ENCODE peak calls at places on chromosomes 11 and 22, in nine cellular contexts. D is heart left ventricle, T is choroid plexus epithelial cell, E is OCI-LY7, R is brain microvascular endothelial cell, I is suprapubic skin, V is DND-41, M is IMR-90, K is colonic mucosa. S is an unnamed sample.

GRCh38 chr11:128405693-128406364 is 181.5 kb downstream of the ETS1 start:
- DNase-seq in D (no peak), T (peak), E (no peak), R (no peak), I (no peak), V (no peak), M (no peak), K (no peak), S (no peak)

GRCh38 chr11:128432926-128433325 is 154.4 kb downstream of the ETS1 start:
- DNase-seq in D (no peak), T (no peak), E (no peak), R (no peak), I (no peak), V (no peak), M (no peak), K (no peak), S (no peak)

GRCh38 chr22:46078241-46079092 is 71.9 kb upstream of the PPARA start:
- DNase-seq in D (peak), T (no peak), E (no peak), R (no peak), I (peak), V (no peak), M (no peak), K (no peak), S (peak)

GRCh38 chr11:8531982-8532381 is 62.0 kb downstream of the STK33 start:
- DNase-seq in D (no peak), T (no peak), E (no peak), R (no peak), I (no peak), V (no peak), M (no peak), K (no peak), S (no peak)

GRCh38 chr11:10490032-10490397 is 35.0 kb downstream of the AMPD3 start:
- DNase-seq in D (no peak), T (no peak), E (no peak), R (no peak), I (peak), V (no peak), M (no peak), K (no peak), S (no peak)

GRCh38 chr11:112334381-112334780 is 73.7 kb upstream of the PLET1 start:
- DNase-seq in D (no peak), T (no peak), E (no peak), R (no peak), I (no peak), V (no peak), M (no peak), K (no peak), S (no peak)

GRCh38 chr11:90241414-90241813 is 18.6 kb upstream of the CHORDC1 start:
- DNase-seq in D (no peak), T (no peak), E (no peak), R (no peak), I (no peak), V (no peak), M (no peak), K (no peak), S (no peak)

GRCh38 chr22:23218867-23219251 is 38.5 kb downstream of the BCR start:
- DNase-seq in D (no peak), T (peak), E (peak), R (no peak), I (no peak), V (peak), M (peak), K (peak), S (peak)

GRCh38 chr11:68870470-68870869 is 28.8 kb upstream of the CPT1A start:
- DNase-seq in D (no peak), T (no peak), E (no peak), R (no peak), I (no peak), V (no peak), M (no peak), K (no peak), S (peak)

GRCh38 chr11:122023614-122024250 is 92.3 kb downstream of the BLID start:
- DNase-seq in D (no peak), T (no peak), E (no peak), R (no peak), I (no peak), V (no peak), M (no peak), K (no peak), S (no peak)

GRCh38 chr11:111730871-111731591 is 35.2 kb downstream of the PPP2R1B start:
- DNase-seq in D (no peak), T (peak), E (no peak), R (peak), I (peak), V (no peak), M (no peak), K (peak), S (no peak)

GRCh38 chr11:28043930-28044709 is 63.8 kb downstream of the KIF18A start:
- DNase-seq in D (no peak), T (no peak), E (no peak), R (no peak), I (no peak), V (no peak), M (peak), K (no peak), S (no peak)

GRCh38 chr11:73734996-73735395 is 25.9 kb downstream of the RAB6A start:
- DNase-seq in D (no peak), T (peak), E (no peak), R (no peak), I (no peak), V (no peak), M (peak), K (no peak), S (no peak)

GRCh38 chr22:22767876-22768602 is 119.6 kb upstream of the IGLL5 start:
- DNase-seq in D (no peak), T (no peak), E (no peak), R (no peak), I (no peak), V (no peak), M (no peak), K (peak), S (no peak)

GRCh38 chr22:27986459-27986858 is 67.4 kb upstream of the PITPNB start:
- DNase-seq in D (no peak), T (peak), E (no peak), R (no peak), I (no peak), V (no peak), M (no peak), K (no peak), S (no peak)

GRCh38 chr22:50270302-50271010 is at the start of gene MAPK11:
- DNase-seq in D (peak), T (peak), E (peak), R (peak), I (peak), V (peak), M (peak), K (peak), S (peak)

GRCh38 chr11:3093281-3094191 is 36.3 kb upstream of the CARS1 start:
- DNase-seq in D (no peak), T (no peak), E (no peak), R (no peak), I (peak), V (no peak), M (no peak), K (no peak), S (no peak)

GRCh38 chr22:42820075-42820763 is 36.9 kb downstream of the ARFGAP3 start:
- DNase-seq in D (no peak), T (peak), E (peak), R (peak), I (peak), V (no peak), M (peak), K (no peak), S (no peak)
- TF ChIP-seq CTCF in D (peak), T (peak), E (peak), R (peak), I (no peak), V (peak), M (peak), K (peak), S (peak)

DNA sequence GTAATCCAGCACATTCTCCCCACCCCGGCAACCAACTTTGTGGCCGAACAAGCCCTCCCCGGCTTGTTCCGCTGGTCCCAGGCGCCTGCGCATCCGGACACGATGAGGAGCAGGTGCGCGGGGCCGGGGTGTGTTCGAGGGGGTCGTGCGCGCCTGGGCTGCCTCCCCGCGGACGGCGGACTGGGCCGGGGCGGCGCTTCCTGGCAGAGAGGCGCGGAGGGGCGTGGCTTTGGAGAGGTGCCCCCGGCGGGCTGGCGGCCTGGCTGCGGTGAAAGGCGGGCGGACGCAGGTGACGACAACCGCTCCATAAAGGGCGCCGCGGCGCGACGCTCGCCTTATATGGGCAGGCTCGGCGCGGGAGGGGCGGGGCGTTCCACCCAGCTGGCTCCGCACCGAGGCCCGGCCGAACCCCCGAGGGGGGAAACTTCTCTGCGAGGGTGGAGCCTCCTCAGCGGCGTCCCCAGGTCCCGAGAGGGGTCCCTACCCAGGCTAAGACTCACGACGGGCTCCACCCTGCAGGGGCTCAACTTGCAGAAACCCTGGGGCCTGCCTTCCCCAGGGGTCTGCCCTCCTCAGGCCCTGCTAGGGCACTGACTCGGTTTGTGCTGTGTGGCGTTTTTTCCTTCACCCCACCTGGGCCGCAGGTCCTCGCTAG is 26.4 kb downstream of the TXN2 start:
- DNase-seq in D (peak), T (peak), E (peak), R (peak), I (peak), V (peak), M (peak), K (peak), S (peak)
- TF ChIP-seq CTCF in D (peak), T (no peak), E (peak), R (peak), I (no peak), V (peak), M (no peak), K (no peak), S (no peak)

GRCh38 chr11:281486-282161 is 3.4 kb downstream of the NLRP6 start:
- DNase-seq in D (peak), T (no peak), E (no peak), R (no peak), I (peak), V (no peak), M (no peak), K (no peak), S (no peak)

GRCh38 chr11:280762-281485 is 2.7 kb downstream of the NLRP6 start:
- DNase-seq in D (peak), T (no peak), E (no peak), R (no peak), I (peak), V (no peak), M (no peak), K (no peak), S (no peak)

GRCh38 chr11:282630-283360 is 4.6 kb downstream of the NLRP6 start:
- DNase-seq in D (peak), T (no peak), E (no peak), R (no peak), I (peak), V (no peak), M (no peak), K (no peak), S (no peak)

GRCh38 chr11:283405-284080 is 5.3 kb downstream of the NLRP6 start:
- DNase-seq in D (no peak), T (no peak), E (no peak), R (no peak), I (peak), V (no peak), M (no peak), K (no peak), S (no peak)

GRCh38 chr11:282171-282570 is 4.0 kb downstream of the NLRP6 start:
- DNase-seq in D (peak), T (no peak), E (no peak), R (no peak), I (no peak), V (no peak), M (no peak), K (no peak), S (no peak)
- TF ChIP-seq CTCF in D (no peak), T (no peak), E (no peak), R (no peak), I (no peak), V (no peak), M (no peak), K (no peak), S (no peak)

GRCh38 chr22:25060522-25061071 is 108.1 kb downstream of the KIAA1671 start:
- DNase-seq in D (no peak), T (peak), E (no peak), R (no peak), I (no peak), V (no peak), M (no peak), K (no peak), S (no peak)
- TF ChIP-seq CTCF in D (peak), T (peak), E (peak), R (peak), I (no peak), V (no peak), M (no peak), K (no peak), S (peak)

S was measured in Calu3.